ENCODE peak calls at places on chromosomes 6 and 20, in eight cellular contexts. V, P, J, T, N, L, Y and G are unnamed samples.

GRCh38 chr20:36491901-36492617 is 49.3 kb upstream of the MYL9 start:
- DNase-seq in T (no peak), P (peak), N (no peak), L (peak), Y (no peak), J (peak), V (no peak), G (peak)

GRCh38 chr6:76416821-76417605 is 344.6 kb upstream of the IMPG1 start:
- DNase-seq in N (no peak), J (no peak), Y (no peak), V (no peak), L (no peak), P (no peak), T (no peak), G (no peak)

GRCh38 chr6:33989016-33989854 is 156.7 kb downstream of the GRM4 start:
- DNase-seq in J (no peak), L (no peak), Y (no peak), T (no peak), N (no peak), V (no peak), P (no peak), G (no peak)

GRCh38 chr6:147999001-147999540 is 343.6 kb upstream of the SASH1 start:
- DNase-seq in J (no peak), L (no peak), T (no peak), V (no peak), N (no peak), P (no peak), Y (no peak), G (no peak)

GRCh38 chr6:113055998-113056397 is 708.9 kb downstream of the RFPL4B start:
- DNase-seq in Y (no peak), V (no peak), L (no peak), J (no peak), T (no peak), N (no peak), P (no peak), G (no peak)

GRCh38 chr6:3946779-3947178 is 97.6 kb downstream of the FAM50B start:
- DNase-seq in P (no peak), T (no peak), L (no peak), Y (no peak), N (no peak), V (no peak), J (no peak), G (no peak)

GRCh38 chr6:170088349-170088951 is 202.4 kb downstream of the DLL1 start:
- DNase-seq in P (no peak), T (no peak), N (peak), V (no peak), L (no peak), J (no peak), Y (peak), G (peak)

GRCh38 chr6:84252140-84252539 is 24.7 kb upstream of the CEP162 start:
- DNase-seq in L (peak), T (no peak), J (no peak), N (no peak), Y (no peak), P (no peak), V (no peak), G (no peak)

GRCh38 chr20:49464556-49464955 is 17.9 kb downstream of the KCNB1 start:
- DNase-seq in N (no peak), V (no peak), Y (no peak), J (no peak), P (no peak), L (no peak), T (no peak), G (no peak)

GRCh38 chr6:153172815-153173214 is 41.7 kb upstream of the RGS17 start:
- DNase-seq in T (no peak), Y (no peak), L (no peak), J (no peak), N (no peak), P (no peak), V (no peak), G (no peak)

GRCh38 chr20:23257106-23257761 is 93.4 kb upstream of the NXT1 start:
- DNase-seq in N (no peak), Y (no peak), V (no peak), J (no peak), P (no peak), T (no peak), L (no peak), G (no peak)

GRCh38 chr20:41309817-41310216 is 7.7 kb downstream of the ZHX3 start:
- DNase-seq in V (peak), P (no peak), L (peak), J (no peak), T (no peak), N (no peak), Y (no peak), G (no peak)

GRCh38 chr6:160949531-160949930 is 42.0 kb upstream of the MAP3K4 start:
- DNase-seq in N (no peak), J (no peak), L (no peak), T (no peak), V (no peak), Y (no peak), P (no peak), G (no peak)

GRCh38 chr6:24126586-24127192 is 674 bp downstream of the NRSN1 start:
- DNase-seq in P (peak), Y (no peak), N (no peak), L (peak), J (peak), T (peak), V (peak), G (peak)

GRCh38 chr6:132082421-132082820 is 131.2 kb upstream of the CCN2 start:
- DNase-seq in V (no peak), Y (no peak), L (no peak), N (no peak), P (no peak), T (no peak), J (no peak), G (no peak)

GRCh38 chr6:110113989-110114388 is 65.5 kb downstream of the WASF1 start:
- DNase-seq in Y (no peak), J (no peak), N (no peak), T (no peak), L (no peak), V (no peak), P (no peak), G (no peak)

GRCh38 chr6:13447949-13448724 is 39.3 kb downstream of the GFOD1 start:
- DNase-seq in L (peak), T (no peak), J (no peak), P (no peak), V (no peak), Y (no peak), N (no peak), G (no peak)

GRCh38 chr6:9766240-9766915 is 648.5 kb downstream of the TFAP2A start:
- DNase-seq in P (no peak), L (peak), J (no peak), T (no peak), Y (no peak), V (peak), N (no peak), G (peak)

GRCh38 chr6:5996701-5997419 is 9.9 kb downstream of the NRN1 start:
- DNase-seq in Y (no peak), V (no peak), T (no peak), P (no peak), J (no peak), N (no peak), L (peak), G (peak)

GRCh38 chr6:100346828-100347227 is 117.9 kb downstream of the SIM1 start:
- DNase-seq in Y (no peak), N (no peak), P (no peak), L (peak), T (no peak), J (no peak), V (peak), G (no peak)

GRCh38 chr6:89787660-89788338 is 31.8 kb downstream of the MDN1 start:
- DNase-seq in L (no peak), P (no peak), N (peak), T (no peak), V (no peak), Y (no peak), J (no peak), G (no peak)

GRCh38 chr6:128494440-128494839 is 26.0 kb downstream of the PTPRK start:
- DNase-seq in L (no peak), V (no peak), N (no peak), J (no peak), T (no peak), P (no peak), Y (no peak), G (no peak)

GRCh38 chr20:20609522-20609921 is 102.9 kb downstream of the RALGAPA2 start:
- DNase-seq in V (no peak), J (no peak), Y (no peak), T (no peak), P (no peak), L (no peak), N (no peak), G (no peak)

GRCh38 chr6:157332813-157333212 is 9.5 kb upstream of the TMEM242 start:
- DNase-seq in J (no peak), V (no peak), P (no peak), Y (no peak), T (no peak), L (no peak), N (no peak), G (no peak)

GRCh38 chr20:51417745-51418529 is 124.6 kb downstream of the NFATC2 start:
- DNase-seq in V (no peak), T (no peak), L (no peak), J (no peak), Y (no peak), P (no peak), N (no peak), G (peak)

GRCh38 chr6:167589615-167589940 is 237.1 kb upstream of the AFDN start:
- DNase-seq in P (no peak), N (no peak), J (no peak), Y (no peak), T (no peak), L (no peak), V (no peak), G (no peak)

GRCh38 chr6:146503096-146503495 is 40.5 kb upstream of the RAB32 start:
- DNase-seq in J (no peak), P (no peak), V (no peak), Y (no peak), N (no peak), T (no peak), L (no peak), G (no peak)

GRCh38 chr6:49509342-49509741 is 9.6 kb downstream of the GLYATL3 start:
- DNase-seq in T (no peak), P (no peak), J (no peak), V (no peak), L (no peak), N (no peak), Y (no peak), G (no peak)

GRCh38 chr6:19369770-19370169 is 467.4 kb upstream of the ID4 start:
- DNase-seq in Y (no peak), L (peak), P (no peak), V (no peak), N (no peak), J (no peak), T (no peak), G (no peak)

GRCh38 chr6:79467716-79468115 is 69.5 kb downstream of the LCA5 start:
- DNase-seq in P (no peak), T (no peak), N (no peak), V (peak), L (no peak), J (no peak), Y (no peak), G (no peak)

GRCh38 chr6:131063028-131063763 is at the start of gene EPB41L2:
- DNase-seq in V (peak), P (peak), L (peak), T (peak), N (peak), Y (peak), J (peak), G (peak)

GRCh38 chr6:70668499-70668812 is 773 bp downstream of the SMAP1 start:
- DNase-seq in J (peak), Y (no peak), P (no peak), V (no peak), N (peak), L (peak), T (no peak), G (peak)

GRCh38 chr20:3543901-3544507 is 73.2 kb downstream of the ATRN start:
- DNase-seq in Y (no peak), J (no peak), P (no peak), V (no peak), T (no peak), L (peak), N (no peak), G (no peak)

GRCh38 chr6:110421749-110422443 is 6.5 kb upstream of the DDO start:
- DNase-seq in Y (no peak), L (no peak), N (no peak), P (peak), V (no peak), J (no peak), T (no peak), G (no peak)

GRCh38 chr20:51966296-51966971 is 164.1 kb upstream of the SALL4 start:
- DNase-seq in Y (no peak), V (peak), N (peak), L (peak), T (peak), P (peak), J (peak), G (peak)

GRCh38 chr6:168643401-168643800 is 202.4 kb downstream of the SMOC2 start:
- DNase-seq in Y (no peak), N (no peak), P (no peak), J (no peak), L (no peak), V (no peak), T (no peak), G (no peak)

GRCh38 chr20:51211191-51211590 is 188.3 kb upstream of the KCNG1 start:
- DNase-seq in Y (no peak), J (no peak), P (peak), L (no peak), V (no peak), T (no peak), N (no peak), G (no peak)

GRCh38 chr20:41476013-41476441 is 109.4 kb upstream of the EMILIN3 start:
- DNase-seq in J (no peak), V (no peak), N (no peak), Y (no peak), P (no peak), T (peak), L (peak), G (no peak)

GRCh38 chr6:128425855-128426254 is 94.5 kb downstream of the PTPRK start:
- DNase-seq in V (no peak), J (no peak), T (no peak), L (peak), P (no peak), Y (no peak), N (no peak), G (no peak)

GRCh38 chr6:140855520-140855919 is 1277.2 kb upstream of the GJE1 start:
- DNase-seq in Y (no peak), V (no peak), J (no peak), T (no peak), N (no peak), P (no peak), L (no peak), G (no peak)

GRCh38 chr6:66496659-66497058 is 789.6 kb upstream of the EYS start:
- DNase-seq in N (no peak), L (peak), Y (no peak), V (no peak), J (no peak), P (peak), T (no peak), G (no peak)
- TF ChIP-seq CTCF in N (no peak), L (peak), Y (no peak), V (no peak), J (no peak), P (peak), T (no peak), G (no peak)

GRCh38 chr20:62133864-62134263 is 9.3 kb downstream of the PSMA7 start:
- DNase-seq in V (no peak), P (no peak), J (no peak), T (no peak), Y (no peak), N (no peak), L (no peak), G (no peak)
- TF ChIP-seq CTCF in V (no peak), P (no peak), J (no peak), T (no peak), Y (no peak), N (no peak), L (no peak), G (no peak)

DNA sequence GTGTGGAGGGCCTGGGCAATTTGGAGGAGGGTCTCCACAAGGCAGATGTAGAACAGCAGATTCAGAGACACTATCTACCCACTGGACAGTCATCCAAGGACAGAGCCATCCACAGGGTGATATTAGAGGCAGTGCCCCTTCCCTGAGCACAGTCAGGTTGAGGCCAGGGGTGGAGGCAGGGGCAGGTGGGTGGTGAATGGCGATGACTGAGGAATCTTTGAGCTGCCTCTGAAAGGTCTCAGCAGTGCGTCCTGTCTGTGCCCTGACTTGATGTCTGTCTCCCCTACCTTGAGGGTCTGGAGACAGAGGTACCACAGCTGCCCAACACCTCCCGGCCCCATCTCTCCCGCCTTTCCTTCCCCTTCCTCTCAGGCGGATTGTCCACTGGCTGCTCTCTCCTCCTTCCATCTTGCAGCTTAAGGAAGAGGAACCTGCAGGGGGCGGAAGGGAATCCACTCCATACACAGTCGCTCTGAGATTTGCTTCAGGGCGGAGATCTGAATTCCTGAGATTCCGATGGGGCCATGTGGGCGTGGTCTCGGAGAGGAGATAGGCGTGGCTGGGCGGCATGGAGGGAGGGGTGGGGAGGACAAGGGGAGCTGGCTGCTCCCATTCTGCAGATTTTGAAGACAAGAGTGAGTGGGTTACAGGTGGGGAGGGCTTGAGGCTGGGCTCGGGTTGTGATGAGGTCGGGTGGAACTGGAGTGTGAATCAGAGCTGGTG is 1.7 kb downstream of the MUCL3 start:
- DNase-seq in V (peak), Y (peak), T (peak), N (peak), J (no peak), L (peak), P (no peak), G (no peak)
- TF ChIP-seq CTCF in V (peak), Y (peak), T (peak), N (no peak), J (no peak), L (peak), P (no peak), G (no peak)

GRCh38 chr6:86820750-86821149 is 116.6 kb upstream of the HTR1E start:
- DNase-seq in V (no peak), P (no peak), N (no peak), L (no peak), J (no peak), Y (no peak), T (no peak), G (no peak)

GRCh38 chr6:86822747-86823146 is 114.6 kb upstream of the HTR1E start:
- DNase-seq in J (no peak), L (no peak), P (no peak), V (no peak), N (no peak), Y (no peak), T (no peak), G (no peak)

GRCh38 chr6:86825436-86825835 is 111.9 kb upstream of the HTR1E start:
- DNase-seq in L (no peak), V (no peak), P (no peak), J (no peak), N (no peak), Y (no peak), T (no peak), G (no peak)
- TF ChIP-seq CTCF in L (no peak), V (no peak), P (no peak), J (no peak), N (no peak), Y (no peak), T (no peak), G (no peak)

GRCh38 chr6:40287296-40287820 is 299.8 kb downstream of the LRFN2 start:
- DNase-seq in L (no peak), Y (no peak), J (no peak), T (no peak), N (no peak), V (no peak), P (no peak), G (no peak)

GRCh38 chr6:40286027-40286426 is 301.1 kb downstream of the LRFN2 start:
- DNase-seq in J (no peak), Y (no peak), P (no peak), L (no peak), T (no peak), V (no peak), N (no peak), G (no peak)

GRCh38 chr6:40288919-40289318 is 298.2 kb downstream of the LRFN2 start:
- DNase-seq in L (no peak), Y (no peak), J (no peak), V (no peak), P (no peak), T (no peak), N (no peak), G (no peak)

GRCh38 chr6:40285535-40285934 is 301.6 kb downstream of the LRFN2 start:
- DNase-seq in L (no peak), T (no peak), J (no peak), Y (no peak), N (no peak), V (no peak), P (no peak), G (no peak)

DNA sequence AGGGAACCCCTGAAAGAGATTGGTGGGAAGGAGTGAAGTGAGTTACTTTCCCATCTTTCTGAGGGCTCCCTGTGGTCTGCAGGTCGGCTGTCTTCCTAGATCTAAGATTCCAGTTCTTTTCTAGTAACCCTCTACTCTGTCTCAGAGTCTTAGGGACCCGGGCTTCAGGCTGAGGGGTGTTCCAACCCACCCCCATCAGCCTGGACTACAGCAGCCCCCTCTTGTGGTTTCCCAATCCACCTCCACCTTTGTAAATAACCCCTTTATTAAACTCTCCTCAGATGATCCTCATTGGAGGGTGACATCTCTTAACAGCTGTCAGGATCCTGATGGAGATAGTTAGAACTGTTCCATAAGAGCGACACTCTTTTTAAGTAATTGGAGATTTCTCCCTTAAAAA is 300.4 kb downstream of the LRFN2 start:
- DNase-seq in V (no peak), P (no peak), Y (no peak), N (no peak), J (no peak), L (no peak), T (no peak), G (no peak)
- TF ChIP-seq CTCF in V (no peak), P (no peak), Y (no peak), N (no peak), J (no peak), L (no peak), T (no peak), G (no peak)

GRCh38 chr6:108622601-108623335 is 62.1 kb downstream of the FOXO3 start:
- DNase-seq in V (peak), L (peak), Y (peak), P (no peak), J (no peak), N (peak), T (peak), G (no peak)
- TF ChIP-seq CTCF in V (peak), L (peak), Y (no peak), P (no peak), J (no peak), N (no peak), T (no peak), G (no peak)

GRCh38 chr20:19181552-19181951 is 30.9 kb upstream of the SLC24A3 start:
- DNase-seq in Y (no peak), J (no peak), V (no peak), P (no peak), L (no peak), N (no peak), T (no peak), G (no peak)

DNA sequence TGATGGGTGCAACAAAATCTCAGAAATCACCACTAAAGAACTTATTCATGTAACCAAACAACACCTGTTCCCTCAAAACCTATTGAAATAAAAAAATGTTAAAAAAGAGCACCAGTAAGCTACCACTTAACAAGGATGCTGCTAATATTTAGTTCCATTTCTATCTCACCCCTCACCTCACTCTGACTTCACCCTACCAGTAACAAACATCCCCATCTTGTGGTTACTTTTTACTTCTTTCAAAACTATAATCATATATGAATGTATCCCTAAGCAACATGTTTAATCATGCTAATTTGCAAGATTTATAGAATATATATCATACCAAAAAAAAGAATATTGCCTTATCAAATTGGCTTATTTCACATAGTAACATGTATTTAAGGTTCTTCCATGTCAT is 27.4 kb upstream of the SLC24A3 start:
- DNase-seq in P (no peak), J (no peak), N (no peak), L (no peak), V (no peak), Y (no peak), T (no peak), G (no peak)
- TF ChIP-seq CTCF in P (peak), J (no peak), N (no peak), L (no peak), V (no peak), Y (no peak), T (no peak), G (no peak)